ENCODE peak calls at places on chromosomes 11 and 22, in eight cellular contexts. One of them, this sample, is unnamed.

GRCh38 chr11:68761801-68762200 is 10.5 kb upstream of the TESMIN start:
- DNase-seq in amniotic epithelial cell: no peak
- DNase-seq in HuH-7: no peak
- DNase-seq in stimulated activated CD4-positive, alpha-beta T cell treated with anti-CD3 and anti-CD28 coated beads, Interleukin-4, amount 100 ng/mL, for 24 hours: no peak
- DNase-seq in left ventricle myocardium inferior: no peak
- DNase-seq in activated T-cell treated with anti-CD3 and anti-CD28 coated beads for 1 hour: no peak
- DNase-seq in activated CD4-positive, alpha-beta memory T cell treated with anti-CD3 and anti-CD28 coated beads for 36 hours: no peak
- DNase-seq in AG09319: no peak
- DNase-seq in this sample: no peak

GRCh38 chr11:60842688-60843605 is 1.0 kb downstream of the CCDC86 start:
- DNase-seq in amniotic epithelial cell: peak
- DNase-seq in HuH-7: no peak
- DNase-seq in stimulated activated CD4-positive, alpha-beta T cell treated with anti-CD3 and anti-CD28 coated beads, Interleukin-4, amount 100 ng/mL, for 24 hours: no peak
- DNase-seq in left ventricle myocardium inferior: no peak
- DNase-seq in activated T-cell treated with anti-CD3 and anti-CD28 coated beads for 1 hour: no peak
- DNase-seq in activated CD4-positive, alpha-beta memory T cell treated with anti-CD3 and anti-CD28 coated beads for 36 hours: no peak
- DNase-seq in AG09319: no peak
- DNase-seq in this sample: no peak

GRCh38 chr22:43186272-43187170 is at the start of gene TTLL12:
- DNase-seq in amniotic epithelial cell: no peak
- DNase-seq in HuH-7: peak
- DNase-seq in stimulated activated CD4-positive, alpha-beta T cell treated with anti-CD3 and anti-CD28 coated beads, Interleukin-4, amount 100 ng/mL, for 24 hours: peak
- DNase-seq in left ventricle myocardium inferior: peak
- DNase-seq in activated T-cell treated with anti-CD3 and anti-CD28 coated beads for 1 hour: peak
- DNase-seq in activated CD4-positive, alpha-beta memory T cell treated with anti-CD3 and anti-CD28 coated beads for 36 hours: peak
- DNase-seq in AG09319: no peak
- DNase-seq in this sample: no peak

GRCh38 chr22:27108425-27109114 is 451.2 kb downstream of the MIAT start:
- DNase-seq in amniotic epithelial cell: peak
- DNase-seq in HuH-7: no peak
- DNase-seq in stimulated activated CD4-positive, alpha-beta T cell treated with anti-CD3 and anti-CD28 coated beads, Interleukin-4, amount 100 ng/mL, for 24 hours: no peak
- DNase-seq in left ventricle myocardium inferior: no peak
- DNase-seq in activated T-cell treated with anti-CD3 and anti-CD28 coated beads for 1 hour: no peak
- DNase-seq in activated CD4-positive, alpha-beta memory T cell treated with anti-CD3 and anti-CD28 coated beads for 36 hours: no peak
- DNase-seq in AG09319: no peak
- DNase-seq in this sample: peak

GRCh38 chr11:117747892-117748291 is 49.1 kb downstream of the DSCAML1 start:
- DNase-seq in amniotic epithelial cell: no peak
- DNase-seq in HuH-7: no peak
- DNase-seq in stimulated activated CD4-positive, alpha-beta T cell treated with anti-CD3 and anti-CD28 coated beads, Interleukin-4, amount 100 ng/mL, for 24 hours: no peak
- DNase-seq in left ventricle myocardium inferior: no peak
- DNase-seq in activated T-cell treated with anti-CD3 and anti-CD28 coated beads for 1 hour: no peak
- DNase-seq in activated CD4-positive, alpha-beta memory T cell treated with anti-CD3 and anti-CD28 coated beads for 36 hours: no peak
- DNase-seq in AG09319: no peak
- DNase-seq in this sample: no peak

GRCh38 chr11:116986521-116987105 is 111.6 kb downstream of the SIK3 start:
- DNase-seq in amniotic epithelial cell: peak
- DNase-seq in HuH-7: no peak
- DNase-seq in stimulated activated CD4-positive, alpha-beta T cell treated with anti-CD3 and anti-CD28 coated beads, Interleukin-4, amount 100 ng/mL, for 24 hours: no peak
- DNase-seq in left ventricle myocardium inferior: no peak
- DNase-seq in activated T-cell treated with anti-CD3 and anti-CD28 coated beads for 1 hour: no peak
- DNase-seq in activated CD4-positive, alpha-beta memory T cell treated with anti-CD3 and anti-CD28 coated beads for 36 hours: peak
- DNase-seq in AG09319: peak
- DNase-seq in this sample: no peak

GRCh38 chr11:868802-869201 is 26.1 kb downstream of the TSPAN4 start:
- DNase-seq in amniotic epithelial cell: no peak
- DNase-seq in HuH-7: no peak
- DNase-seq in stimulated activated CD4-positive, alpha-beta T cell treated with anti-CD3 and anti-CD28 coated beads, Interleukin-4, amount 100 ng/mL, for 24 hours: no peak
- DNase-seq in left ventricle myocardium inferior: no peak
- DNase-seq in activated T-cell treated with anti-CD3 and anti-CD28 coated beads for 1 hour: no peak
- DNase-seq in activated CD4-positive, alpha-beta memory T cell treated with anti-CD3 and anti-CD28 coated beads for 36 hours: no peak
- DNase-seq in AG09319: no peak
- DNase-seq in this sample: no peak

GRCh38 chr11:119093951-119094815 is 7.5 kb downstream of the DPAGT1 start:
- DNase-seq in amniotic epithelial cell: peak
- DNase-seq in HuH-7: no peak
- DNase-seq in stimulated activated CD4-positive, alpha-beta T cell treated with anti-CD3 and anti-CD28 coated beads, Interleukin-4, amount 100 ng/mL, for 24 hours: peak
- DNase-seq in left ventricle myocardium inferior: no peak
- DNase-seq in activated T-cell treated with anti-CD3 and anti-CD28 coated beads for 1 hour: no peak
- DNase-seq in activated CD4-positive, alpha-beta memory T cell treated with anti-CD3 and anti-CD28 coated beads for 36 hours: peak
- DNase-seq in AG09319: no peak
- DNase-seq in this sample: peak

GRCh38 chr11:110128161-110128560 is 35.0 kb downstream of the ZC3H12C start:
- DNase-seq in amniotic epithelial cell: no peak
- DNase-seq in HuH-7: no peak
- DNase-seq in stimulated activated CD4-positive, alpha-beta T cell treated with anti-CD3 and anti-CD28 coated beads, Interleukin-4, amount 100 ng/mL, for 24 hours: no peak
- DNase-seq in left ventricle myocardium inferior: no peak
- DNase-seq in activated T-cell treated with anti-CD3 and anti-CD28 coated beads for 1 hour: no peak
- DNase-seq in activated CD4-positive, alpha-beta memory T cell treated with anti-CD3 and anti-CD28 coated beads for 36 hours: no peak
- DNase-seq in AG09319: peak
- DNase-seq in this sample: no peak

GRCh38 chr11:113474362-113475159 is 637 bp downstream of the DRD2 start:
- DNase-seq in amniotic epithelial cell: peak
- DNase-seq in HuH-7: peak
- DNase-seq in stimulated activated CD4-positive, alpha-beta T cell treated with anti-CD3 and anti-CD28 coated beads, Interleukin-4, amount 100 ng/mL, for 24 hours: peak
- DNase-seq in left ventricle myocardium inferior: peak
- DNase-seq in activated T-cell treated with anti-CD3 and anti-CD28 coated beads for 1 hour: peak
- DNase-seq in activated CD4-positive, alpha-beta memory T cell treated with anti-CD3 and anti-CD28 coated beads for 36 hours: peak
- DNase-seq in AG09319: peak
- DNase-seq in this sample: peak

GRCh38 chr22:27764722-27765236 is 36.8 kb downstream of the MN1 start:
- DNase-seq in amniotic epithelial cell: no peak
- DNase-seq in HuH-7: no peak
- DNase-seq in stimulated activated CD4-positive, alpha-beta T cell treated with anti-CD3 and anti-CD28 coated beads, Interleukin-4, amount 100 ng/mL, for 24 hours: no peak
- DNase-seq in left ventricle myocardium inferior: no peak
- DNase-seq in activated T-cell treated with anti-CD3 and anti-CD28 coated beads for 1 hour: no peak
- DNase-seq in activated CD4-positive, alpha-beta memory T cell treated with anti-CD3 and anti-CD28 coated beads for 36 hours: no peak
- DNase-seq in AG09319: no peak
- DNase-seq in this sample: no peak

GRCh38 chr22:23249506-23250423 is 69.5 kb downstream of the BCR start:
- DNase-seq in amniotic epithelial cell: peak
- DNase-seq in HuH-7: no peak
- DNase-seq in stimulated activated CD4-positive, alpha-beta T cell treated with anti-CD3 and anti-CD28 coated beads, Interleukin-4, amount 100 ng/mL, for 24 hours: no peak
- DNase-seq in left ventricle myocardium inferior: no peak
- DNase-seq in activated T-cell treated with anti-CD3 and anti-CD28 coated beads for 1 hour: no peak
- DNase-seq in activated CD4-positive, alpha-beta memory T cell treated with anti-CD3 and anti-CD28 coated beads for 36 hours: no peak
- DNase-seq in AG09319: no peak
- DNase-seq in this sample: no peak

GRCh38 chr11:117524784-117525183 is 197.1 kb downstream of the CEP164 start:
- DNase-seq in amniotic epithelial cell: no peak
- DNase-seq in HuH-7: no peak
- DNase-seq in stimulated activated CD4-positive, alpha-beta T cell treated with anti-CD3 and anti-CD28 coated beads, Interleukin-4, amount 100 ng/mL, for 24 hours: no peak
- DNase-seq in left ventricle myocardium inferior: no peak
- DNase-seq in activated T-cell treated with anti-CD3 and anti-CD28 coated beads for 1 hour: no peak
- DNase-seq in activated CD4-positive, alpha-beta memory T cell treated with anti-CD3 and anti-CD28 coated beads for 36 hours: no peak
- DNase-seq in AG09319: no peak
- DNase-seq in this sample: no peak

GRCh38 chr11:2139118-2139490 is at the start of gene IGF2:
- DNase-seq in amniotic epithelial cell: peak
- DNase-seq in HuH-7: peak
- DNase-seq in stimulated activated CD4-positive, alpha-beta T cell treated with anti-CD3 and anti-CD28 coated beads, Interleukin-4, amount 100 ng/mL, for 24 hours: no peak
- DNase-seq in left ventricle myocardium inferior: no peak
- DNase-seq in activated T-cell treated with anti-CD3 and anti-CD28 coated beads for 1 hour: no peak
- DNase-seq in activated CD4-positive, alpha-beta memory T cell treated with anti-CD3 and anti-CD28 coated beads for 36 hours: no peak
- DNase-seq in AG09319: no peak
- DNase-seq in this sample: no peak

GRCh38 chr11:102010776-102011500 is 36.3 kb upstream of the CFAP300 start:
- DNase-seq in amniotic epithelial cell: peak
- DNase-seq in HuH-7: peak
- DNase-seq in stimulated activated CD4-positive, alpha-beta T cell treated with anti-CD3 and anti-CD28 coated beads, Interleukin-4, amount 100 ng/mL, for 24 hours: no peak
- DNase-seq in left ventricle myocardium inferior: peak
- DNase-seq in activated T-cell treated with anti-CD3 and anti-CD28 coated beads for 1 hour: no peak
- DNase-seq in activated CD4-positive, alpha-beta memory T cell treated with anti-CD3 and anti-CD28 coated beads for 36 hours: no peak
- DNase-seq in AG09319: peak
- DNase-seq in this sample: no peak

GRCh38 chr11:15006139-15006759 is 34.1 kb upstream of the CALCA start:
- DNase-seq in amniotic epithelial cell: peak
- DNase-seq in HuH-7: peak
- DNase-seq in stimulated activated CD4-positive, alpha-beta T cell treated with anti-CD3 and anti-CD28 coated beads, Interleukin-4, amount 100 ng/mL, for 24 hours: peak
- DNase-seq in left ventricle myocardium inferior: no peak
- DNase-seq in activated T-cell treated with anti-CD3 and anti-CD28 coated beads for 1 hour: no peak
- DNase-seq in activated CD4-positive, alpha-beta memory T cell treated with anti-CD3 and anti-CD28 coated beads for 36 hours: peak
- DNase-seq in AG09319: no peak
- DNase-seq in this sample: peak

GRCh38 chr11:10934293-10934850 is 76.5 kb upstream of the ZBED5 start:
- DNase-seq in amniotic epithelial cell: no peak
- DNase-seq in HuH-7: no peak
- DNase-seq in stimulated activated CD4-positive, alpha-beta T cell treated with anti-CD3 and anti-CD28 coated beads, Interleukin-4, amount 100 ng/mL, for 24 hours: no peak
- DNase-seq in left ventricle myocardium inferior: no peak
- DNase-seq in activated T-cell treated with anti-CD3 and anti-CD28 coated beads for 1 hour: no peak
- DNase-seq in activated CD4-positive, alpha-beta memory T cell treated with anti-CD3 and anti-CD28 coated beads for 36 hours: no peak
- DNase-seq in AG09319: no peak
- DNase-seq in this sample: peak

GRCh38 chr22:19181786-19182471 is 3.4 kb upstream of the SLC25A1 start:
- DNase-seq in amniotic epithelial cell: no peak
- DNase-seq in HuH-7: no peak
- DNase-seq in stimulated activated CD4-positive, alpha-beta T cell treated with anti-CD3 and anti-CD28 coated beads, Interleukin-4, amount 100 ng/mL, for 24 hours: no peak
- DNase-seq in left ventricle myocardium inferior: no peak
- DNase-seq in activated T-cell treated with anti-CD3 and anti-CD28 coated beads for 1 hour: no peak
- DNase-seq in activated CD4-positive, alpha-beta memory T cell treated with anti-CD3 and anti-CD28 coated beads for 36 hours: peak
- DNase-seq in AG09319: no peak
- DNase-seq in this sample: no peak

This sample was measured in NCI-H526 treated with DMSO at 0.1 percent for 48 hours.